ENCODE peak calls at places on chromosomes 13 and 19, in six cellular contexts. G is GM04503; W is anterior cingulate cortex; L is stimulated activated CD8-positive, alpha-beta memory T cell treated with anti-CD3 and anti-CD28 coated beads, Interleukin-7, amount 100 ng/mL, for 1 hour; E is H54; V is CD4-positive, alpha-beta T cell. K is an unnamed sample.

GRCh38 chr19:17522988-17523872 is 11.8 kb downstream of the PGLS start:
- DNase-seq in W (peak), E (no peak), G (no peak), L (no peak), V (peak), K (no peak)

GRCh38 chr13:79782541-79783216 is 301.7 kb downstream of the NDFIP2 start:
- DNase-seq in E (no peak), V (no peak), L (no peak), G (no peak), W (peak), K (peak)

GRCh38 chr19:33052352-33052972 is 12.2 kb downstream of the RHPN2 start:
- DNase-seq in G (no peak), E (no peak), V (no peak), W (no peak), L (no peak), K (no peak)

GRCh38 chr13:21318891-21319532 is 140.1 kb downstream of the ZDHHC20 start:
- DNase-seq in L (no peak), G (no peak), V (no peak), W (no peak), E (no peak), K (no peak)

GRCh38 chr19:18762125-18763023 is 28.7 kb downstream of the COMP start:
- DNase-seq in E (no peak), G (no peak), L (no peak), V (no peak), W (no peak), K (no peak)

GRCh38 chr13:95982144-95982543 is 71.1 kb downstream of the UGGT2 start:
- DNase-seq in V (no peak), G (no peak), E (no peak), W (no peak), L (no peak), K (no peak)

GRCh38 chr13:63393112-63393511 is 1977.5 kb upstream of the PCDH20 start:
- DNase-seq in E (no peak), L (no peak), W (no peak), G (no peak), V (no peak), K (peak)

GRCh38 chr13:50358221-50358620 is 343.0 kb downstream of the KCNRG start:
- DNase-seq in G (no peak), V (no peak), E (no peak), L (no peak), W (no peak), K (peak)

GRCh38 chr19:15332311-15332996 is at the start of gene BRD4:
- DNase-seq in E (peak), G (no peak), W (peak), V (peak), L (peak), K (no peak)

GRCh38 chr19:48064509-48064908 is 20.6 kb upstream of the CABP5 start:
- DNase-seq in V (no peak), W (no peak), L (no peak), E (no peak), G (no peak), K (peak)